ENCODE peak calls at places on chromosome 7, in six cellular contexts. Q is activated naive CD8-positive, alpha-beta T cell treated with anti-CD3 and anti-CD28 coated beads, Interleukin-2, amount 50 U/mL, for 24 hours; I is HCT116; N is NK-92 treated with Interleukin-12 subunit alpha and Interleukin-12 subunit beta, amount 100 ng/mL, for 24 hours; D is HTR-8/SVneo; L is H7. U is an unnamed sample.

GRCh38 chr7:132102426-132102825 is 473.8 kb downstream of the PLXNA4 start:
- DNase-seq in Q (no peak), I (no peak), N (no peak), D (no peak), L (no peak), U (no peak)

GRCh38 chr7:28411876-28412662 is at the start of gene CREB5:
- DNase-seq in Q (no peak), I (no peak), N (no peak), D (no peak), L (peak; percentile 36), U (no peak)

GRCh38 chr7:69764681-69765080 is 166.4 kb downstream of the AUTS2 start:
- DNase-seq in Q (no peak), I (no peak), N (no peak), D (no peak), L (no peak), U (no peak)

GRCh38 chr7:16078076-16078952 is 343.0 kb downstream of the CRPPA start:
- DNase-seq in Q (peak; percentile 8), I (peak; percentile 69), N (no peak), D (peak; percentile 18), L (peak; percentile 11), U (peak; percentile 90)

GRCh38 chr7:13790611-13791010 is 198.9 kb downstream of the ETV1 start:
- DNase-seq in Q (no peak), I (no peak), N (no peak), D (no peak), L (no peak), U (no peak)

GRCh38 chr7:81331061-81332018 is 412.5 kb upstream of the SEMA3C start:
- DNase-seq in Q (no peak), I (no peak), N (no peak), D (no peak), L (no peak), U (no peak)

GRCh38 chr7:155258233-155258575 is 39.5 kb upstream of the INSIG1 start:
- DNase-seq in Q (no peak), I (no peak), N (no peak), D (peak; percentile 57), L (no peak), U (peak; percentile 62)

GRCh38 chr7:13979671-13980438 is 9.6 kb downstream of the ETV1 start:
- DNase-seq in Q (no peak), I (no peak), N (no peak), D (no peak), L (no peak), U (no peak)

GRCh38 chr7:96674565-96674964 is 35.1 kb downstream of the SEM1 start:
- DNase-seq in Q (no peak), I (no peak), N (no peak), D (no peak), L (no peak), U (no peak)

GRCh38 chr7:68839014-68839413 is 759.3 kb upstream of the AUTS2 start:
- DNase-seq in Q (no peak), I (no peak), N (no peak), D (no peak), L (no peak), U (no peak)

U was measured in HT-29.